ENCODE peak calls at places on chromosomes 4 and X, in five cellular contexts. One of them, this sample, is unnamed.
A peak's percentile ranks its signal among the peaks of the same experiment; 100 is the strongest.

GRCh38 chr4:151276787-151277557 is at the start of gene PRSS48:
- DNase-seq in GM12892: peak; percentile 24
- DNase-seq in activated T-cell treated with anti-CD3 and anti-CD28 coated beads, Interleukin-2, amount 50 U/mL, for 48 hours: peak; percentile 70
- DNase-seq in activated CD4-positive, alpha-beta T cell treated with anti-CD3 and anti-CD28 coated beads for 48 hours: peak; percentile 72
- DNase-seq in nephron progenitor cell: peak; percentile 76
- DNase-seq in this sample: peak; percentile 75

GRCh38 chr4:24690436-24690835 is 104.9 kb upstream of the SOD3 start:
- DNase-seq in GM12892: no peak
- DNase-seq in activated T-cell treated with anti-CD3 and anti-CD28 coated beads, Interleukin-2, amount 50 U/mL, for 48 hours: no peak
- DNase-seq in activated CD4-positive, alpha-beta T cell treated with anti-CD3 and anti-CD28 coated beads for 48 hours: no peak
- DNase-seq in nephron progenitor cell: no peak
- DNase-seq in this sample: no peak

GRCh38 chr4:180855184-180855583 is 1388.0 kb upstream of the TENM3 start:
- DNase-seq in GM12892: no peak
- DNase-seq in activated T-cell treated with anti-CD3 and anti-CD28 coated beads, Interleukin-2, amount 50 U/mL, for 48 hours: no peak
- DNase-seq in activated CD4-positive, alpha-beta T cell treated with anti-CD3 and anti-CD28 coated beads for 48 hours: no peak
- DNase-seq in nephron progenitor cell: no peak
- DNase-seq in this sample: no peak

GRCh38 chr4:38132140-38132673 is 172.0 kb downstream of the PTTG2 start:
- DNase-seq in GM12892: peak; percentile 27
- DNase-seq in activated T-cell treated with anti-CD3 and anti-CD28 coated beads, Interleukin-2, amount 50 U/mL, for 48 hours: peak; percentile 71
- DNase-seq in activated CD4-positive, alpha-beta T cell treated with anti-CD3 and anti-CD28 coated beads for 48 hours: peak; percentile 77
- DNase-seq in nephron progenitor cell: no peak
- DNase-seq in this sample: no peak

GRCh38 chrX:23756165-23756564 is 13.1 kb upstream of the ACOT9 start:
- DNase-seq in GM12892: peak; percentile 40
- DNase-seq in activated T-cell treated with anti-CD3 and anti-CD28 coated beads, Interleukin-2, amount 50 U/mL, for 48 hours: peak; percentile 72
- DNase-seq in activated CD4-positive, alpha-beta T cell treated with anti-CD3 and anti-CD28 coated beads for 48 hours: peak; percentile 67
- DNase-seq in nephron progenitor cell: peak; percentile 60
- DNase-seq in this sample: peak; percentile 44

GRCh38 chrX:22063284-22063683 is 31.2 kb downstream of the PHEX start:
- DNase-seq in GM12892: peak; percentile 30
- DNase-seq in activated T-cell treated with anti-CD3 and anti-CD28 coated beads, Interleukin-2, amount 50 U/mL, for 48 hours: peak; percentile 47
- DNase-seq in activated CD4-positive, alpha-beta T cell treated with anti-CD3 and anti-CD28 coated beads for 48 hours: peak; percentile 49
- DNase-seq in nephron progenitor cell: peak; percentile 16
- DNase-seq in this sample: no peak

GRCh38 chrX:7170903-7171302 is 22.9 kb upstream of the PUDP start:
- DNase-seq in GM12892: no peak
- DNase-seq in activated T-cell treated with anti-CD3 and anti-CD28 coated beads, Interleukin-2, amount 50 U/mL, for 48 hours: peak; percentile 49
- DNase-seq in activated CD4-positive, alpha-beta T cell treated with anti-CD3 and anti-CD28 coated beads for 48 hours: peak; percentile 38
- DNase-seq in nephron progenitor cell: peak; percentile 13
- DNase-seq in this sample: peak; percentile 19

GRCh38 chrX:35292522-35292921 is 349.9 kb downstream of the FAM47B start:
- DNase-seq in GM12892: no peak
- DNase-seq in activated T-cell treated with anti-CD3 and anti-CD28 coated beads, Interleukin-2, amount 50 U/mL, for 48 hours: no peak
- DNase-seq in activated CD4-positive, alpha-beta T cell treated with anti-CD3 and anti-CD28 coated beads for 48 hours: no peak
- DNase-seq in nephron progenitor cell: no peak
- DNase-seq in this sample: no peak

GRCh38 chr4:4457803-4458550 is 71.1 kb downstream of the NSG1 start:
- DNase-seq in GM12892: no peak
- DNase-seq in activated T-cell treated with anti-CD3 and anti-CD28 coated beads, Interleukin-2, amount 50 U/mL, for 48 hours: no peak
- DNase-seq in activated CD4-positive, alpha-beta T cell treated with anti-CD3 and anti-CD28 coated beads for 48 hours: no peak
- DNase-seq in nephron progenitor cell: no peak
- DNase-seq in this sample: no peak

GRCh38 chrX:45842916-45843315 is 642.2 kb upstream of the DIPK2B start:
- DNase-seq in GM12892: no peak
- DNase-seq in activated T-cell treated with anti-CD3 and anti-CD28 coated beads, Interleukin-2, amount 50 U/mL, for 48 hours: no peak
- DNase-seq in activated CD4-positive, alpha-beta T cell treated with anti-CD3 and anti-CD28 coated beads for 48 hours: no peak
- DNase-seq in nephron progenitor cell: no peak
- DNase-seq in this sample: no peak

GRCh38 chr4:6703786-6704185 is 5.9 kb downstream of the MRFAP1L1 start:
- DNase-seq in GM12892: no peak
- DNase-seq in activated T-cell treated with anti-CD3 and anti-CD28 coated beads, Interleukin-2, amount 50 U/mL, for 48 hours: no peak
- DNase-seq in activated CD4-positive, alpha-beta T cell treated with anti-CD3 and anti-CD28 coated beads for 48 hours: peak; percentile 35
- DNase-seq in nephron progenitor cell: no peak
- DNase-seq in this sample: no peak

GRCh38 chrX:71081348-71082148 is 13.4 kb upstream of the SNX12 start:
- DNase-seq in GM12892: no peak
- DNase-seq in activated T-cell treated with anti-CD3 and anti-CD28 coated beads, Interleukin-2, amount 50 U/mL, for 48 hours: no peak
- DNase-seq in activated CD4-positive, alpha-beta T cell treated with anti-CD3 and anti-CD28 coated beads for 48 hours: no peak
- DNase-seq in nephron progenitor cell: no peak
- DNase-seq in this sample: no peak

GRCh38 chrX:30513284-30513683 is 64.3 kb downstream of the TASL start:
- DNase-seq in GM12892: no peak
- DNase-seq in activated T-cell treated with anti-CD3 and anti-CD28 coated beads, Interleukin-2, amount 50 U/mL, for 48 hours: no peak
- DNase-seq in activated CD4-positive, alpha-beta T cell treated with anti-CD3 and anti-CD28 coated beads for 48 hours: no peak
- DNase-seq in nephron progenitor cell: no peak
- DNase-seq in this sample: no peak

GRCh38 chrX:34288782-34289181 is 156.7 kb upstream of the FAM47A start:
- DNase-seq in GM12892: no peak
- DNase-seq in activated T-cell treated with anti-CD3 and anti-CD28 coated beads, Interleukin-2, amount 50 U/mL, for 48 hours: no peak
- DNase-seq in activated CD4-positive, alpha-beta T cell treated with anti-CD3 and anti-CD28 coated beads for 48 hours: no peak
- DNase-seq in nephron progenitor cell: no peak
- DNase-seq in this sample: no peak

GRCh38 chrX:46704767-46705386 is 54.0 kb downstream of the SLC9A7 start:
- DNase-seq in GM12892: peak; percentile 29
- DNase-seq in activated T-cell treated with anti-CD3 and anti-CD28 coated beads, Interleukin-2, amount 50 U/mL, for 48 hours: peak; percentile 58
- DNase-seq in activated CD4-positive, alpha-beta T cell treated with anti-CD3 and anti-CD28 coated beads for 48 hours: peak; percentile 32
- DNase-seq in nephron progenitor cell: no peak
- DNase-seq in this sample: no peak

GRCh38 chr4:84967292-84967651 is 782 bp upstream of the WDFY3 start:
- DNase-seq in GM12892: no peak
- DNase-seq in activated T-cell treated with anti-CD3 and anti-CD28 coated beads, Interleukin-2, amount 50 U/mL, for 48 hours: no peak
- DNase-seq in activated CD4-positive, alpha-beta T cell treated with anti-CD3 and anti-CD28 coated beads for 48 hours: no peak
- DNase-seq in nephron progenitor cell: no peak
- DNase-seq in this sample: no peak

GRCh38 chr4:133465022-133465421 is 315.9 kb downstream of the PCDH10 start:
- DNase-seq in GM12892: no peak
- DNase-seq in activated T-cell treated with anti-CD3 and anti-CD28 coated beads, Interleukin-2, amount 50 U/mL, for 48 hours: no peak
- DNase-seq in activated CD4-positive, alpha-beta T cell treated with anti-CD3 and anti-CD28 coated beads for 48 hours: no peak
- DNase-seq in nephron progenitor cell: no peak
- DNase-seq in this sample: no peak

GRCh38 chr4:80333121-80333520 is 2.4 kb upstream of the CFAP299 start:
- DNase-seq in GM12892: no peak
- DNase-seq in activated T-cell treated with anti-CD3 and anti-CD28 coated beads, Interleukin-2, amount 50 U/mL, for 48 hours: no peak
- DNase-seq in activated CD4-positive, alpha-beta T cell treated with anti-CD3 and anti-CD28 coated beads for 48 hours: no peak
- DNase-seq in nephron progenitor cell: no peak
- DNase-seq in this sample: no peak

GRCh38 chrX:85627363-85627762 is 247.9 kb upstream of the POF1B start:
- DNase-seq in GM12892: no peak
- DNase-seq in activated T-cell treated with anti-CD3 and anti-CD28 coated beads, Interleukin-2, amount 50 U/mL, for 48 hours: no peak
- DNase-seq in activated CD4-positive, alpha-beta T cell treated with anti-CD3 and anti-CD28 coated beads for 48 hours: no peak
- DNase-seq in nephron progenitor cell: no peak
- DNase-seq in this sample: no peak

GRCh38 chrX:13898084-13898483 is 81.2 kb upstream of the GPM6B start:
- DNase-seq in GM12892: no peak
- DNase-seq in activated T-cell treated with anti-CD3 and anti-CD28 coated beads, Interleukin-2, amount 50 U/mL, for 48 hours: peak; percentile 21
- DNase-seq in activated CD4-positive, alpha-beta T cell treated with anti-CD3 and anti-CD28 coated beads for 48 hours: peak; percentile 15
- DNase-seq in nephron progenitor cell: peak; percentile 2
- DNase-seq in this sample: peak; percentile 26

GRCh38 chr4:153114771-153115321 is 89.4 kb upstream of the TRIM2 start:
- DNase-seq in GM12892: no peak
- DNase-seq in activated T-cell treated with anti-CD3 and anti-CD28 coated beads, Interleukin-2, amount 50 U/mL, for 48 hours: peak; percentile 64
- DNase-seq in activated CD4-positive, alpha-beta T cell treated with anti-CD3 and anti-CD28 coated beads for 48 hours: peak; percentile 73
- DNase-seq in nephron progenitor cell: no peak
- DNase-seq in this sample: no peak

GRCh38 chrX:129795584-129795983 is 15.8 kb downstream of the SASH3 start:
- DNase-seq in GM12892: no peak
- DNase-seq in activated T-cell treated with anti-CD3 and anti-CD28 coated beads, Interleukin-2, amount 50 U/mL, for 48 hours: no peak
- DNase-seq in activated CD4-positive, alpha-beta T cell treated with anti-CD3 and anti-CD28 coated beads for 48 hours: no peak
- DNase-seq in nephron progenitor cell: no peak
- DNase-seq in this sample: no peak

GRCh38 chrX:86148024-86148511 is at the start of gene DACH2:
- DNase-seq in GM12892: peak; percentile 30
- DNase-seq in activated T-cell treated with anti-CD3 and anti-CD28 coated beads, Interleukin-2, amount 50 U/mL, for 48 hours: peak; percentile 58
- DNase-seq in activated CD4-positive, alpha-beta T cell treated with anti-CD3 and anti-CD28 coated beads for 48 hours: peak; percentile 67
- DNase-seq in nephron progenitor cell: peak; percentile 90
- DNase-seq in this sample: peak; percentile 78